ENCODE peak calls at places on chromosomes 7 and 10, in four cellular contexts. C is kidney, O is IMR-90, K is COLO829. H is an unnamed sample.

GRCh38 chr7:151787348-151787747 is 89.6 kb downstream of the PRKAG2 start:
- DNase-seq in O (no peak), K (no peak), C (no peak), H (no peak)

GRCh38 chr7:146659732-146660131 is 543.1 kb downstream of the CNTNAP2 start:
- DNase-seq in K (no peak), C (no peak), O (no peak), H (no peak)

GRCh38 chr7:139714163-139714901 is 63.5 kb downstream of the HIPK2 start:
- DNase-seq in K (no peak), O (no peak), C (peak; percentile 84), H (peak; percentile 68)

GRCh38 chr10:110802551-110803238 is 69.0 kb upstream of the PDCD4 start:
- DNase-seq in K (peak; percentile 60), O (peak; percentile 94), C (peak; percentile 91), H (no peak)

GRCh38 chr10:77041636-77042258 is 595.9 kb downstream of the KCNMA1 start:
- DNase-seq in K (no peak), C (no peak), O (no peak), H (no peak)

GRCh38 chr7:82443044-82443800 is at the start of gene CACNA2D1:
- DNase-seq in K (no peak), C (peak; percentile 78), O (no peak), H (peak; percentile 84)

GRCh38 chr7:75776295-75776971 is 4.4 kb upstream of the CCL26 start:
- DNase-seq in K (peak; percentile 48), C (no peak), O (peak; percentile 89), H (no peak)

GRCh38 chr10:29353291-29353690 is 64.4 kb downstream of the LYZL1 start:
- DNase-seq in C (no peak), K (no peak), O (peak; percentile 13), H (no peak)

GRCh38 chr7:47944536-47945260 is 3.6 kb downstream of the PKD1L1 start:
- DNase-seq in C (no peak), O (no peak), K (no peak), H (no peak)

GRCh38 chr7:2719007-2719406 is 31.0 kb downstream of the AMZ1 start:
- DNase-seq in O (no peak), K (peak; percentile 50), C (no peak), H (peak; percentile 90)

GRCh38 chr10:103861501-103861900 is 6.1 kb upstream of the SH3PXD2A start:
- DNase-seq in O (peak; percentile 84), K (peak; percentile 80), C (no peak), H (no peak)

GRCh38 chr7:464177-464711 is 55.4 kb downstream of the PDGFA start:
- DNase-seq in C (peak; percentile 59), K (no peak), O (no peak), H (no peak)

GRCh38 chr10:101693701-101694055 is 1.3 kb downstream of the FBXW4 start:
- DNase-seq in O (peak; percentile 60), K (no peak), C (no peak), H (no peak)